ENCODE peak calls at places on chromosomes 13 and 19, in ten cellular contexts. E is NB4, M is Caco-2, L is psoas muscle, Y is fibroblast of lung, X is body of pancreas, S is heart right ventricle, P is brain microvascular endothelial cell, W is upper lobe of right lung, F is fibroblast of the aortic adventitia. Q is an unnamed sample.

GRCh38 chr13:21106089-21106488 is 44.7 kb upstream of the LATS2 start:
- DNase-seq in Y (peak; percentile 65), P (peak; percentile 20), S (no peak), F (no peak), W (no peak), L (no peak), E (no peak), X (no peak), M (no peak), Q (peak; percentile 60)

GRCh38 chr13:113357529-113357928 is 6.4 kb downstream of the GRTP1 start:
- DNase-seq in M (no peak), W (no peak), L (peak; percentile 10), Y (peak; percentile 49), F (peak; percentile 32), X (no peak), S (no peak), P (peak; percentile 71), E (no peak), Q (peak; percentile 82)

GRCh38 chr13:23440821-23441608 is 7.5 kb upstream of the SACS start:
- DNase-seq in W (no peak), P (no peak), L (peak; percentile 85), X (no peak), S (peak; percentile 26), E (no peak), M (no peak), F (no peak), Y (no peak), Q (no peak)

GRCh38 chr19:7515471-7516226 is at the start of gene ZNF358:
- DNase-seq in S (peak; percentile 70), L (peak; percentile 88), F (peak; percentile 61), P (peak; percentile 31), E (peak; percentile 76), W (peak; percentile 87), X (peak; percentile 74), Y (peak; percentile 82), M (peak; percentile 85), Q (no peak)

GRCh38 chr19:18657590-18658365 is 20.9 kb downstream of the KLHL26 start:
- DNase-seq in E (peak; percentile 85), L (peak; percentile 82), M (peak; percentile 22), S (peak; percentile 84), W (no peak), F (peak; percentile 81), Y (peak; percentile 92), P (peak; percentile 95), X (peak; percentile 49), Q (no peak)

GRCh38 chr19:53580871-53581835 is 43.2 kb downstream of the ZNF331 start:
- DNase-seq in F (no peak), S (no peak), M (no peak), X (no peak), L (no peak), Y (no peak), P (no peak), W (no peak), E (no peak), Q (no peak)

GRCh38 chr19:3276341-3276799 is 51.9 kb downstream of the CELF5 start:
- DNase-seq in Y (no peak), X (peak; percentile 23), F (no peak), M (peak; percentile 42), W (peak; percentile 71), L (no peak), S (no peak), P (no peak), E (no peak), Q (no peak)

GRCh38 chr13:114111577-114111976 is 20.8 kb downstream of the RASA3 start:
- DNase-seq in P (no peak), E (peak; percentile 82), S (no peak), Y (peak; percentile 91), F (no peak), W (peak; percentile 10), L (peak; percentile 38), X (no peak), M (no peak), Q (peak; percentile 92)

GRCh38 chr13:45374917-45375316 is 33.9 kb upstream of the TPT1 start:
- DNase-seq in W (no peak), E (no peak), X (no peak), F (no peak), Y (no peak), M (no peak), S (no peak), L (no peak), P (peak; percentile 27), Q (peak; percentile 64)

GRCh38 chr19:10471909-10472308 is 31.2 kb downstream of the KEAP1 start:
- DNase-seq in M (peak; percentile 34), W (no peak), Y (peak; percentile 56), P (peak; percentile 35), L (no peak), S (no peak), E (peak; percentile 83), F (peak; percentile 58), X (no peak), Q (peak; percentile 43)

GRCh38 chr13:36428083-36428482 is 4.2 kb upstream of the CCNA1 start:
- DNase-seq in E (no peak), W (no peak), Y (no peak), M (no peak), L (no peak), P (no peak), X (no peak), F (peak; percentile 45), S (no peak), Q (no peak)

GRCh38 chr19:14369399-14370168 is 11.7 kb upstream of the ADGRE5 start:
- DNase-seq in S (peak; percentile 50), E (peak; percentile 50), W (no peak), Y (peak; percentile 41), F (peak; percentile 21), X (no peak), M (no peak), P (peak; percentile 32), L (no peak), Q (no peak)

GRCh38 chr19:44807652-44808462 is 1.0 kb upstream of the BCAM start:
- DNase-seq in L (no peak), X (peak; percentile 75), S (peak; percentile 51), F (peak; percentile 34), E (peak; percentile 30), W (peak; percentile 86), M (peak; percentile 98), Y (peak; percentile 43), P (peak; percentile 2), Q (no peak)

GRCh38 chr13:113970810-113971470 is 2.9 kb downstream of the C13orf46 start:
- DNase-seq in F (peak; percentile 67), E (no peak), X (peak; percentile 96), Y (peak; percentile 55), S (peak; percentile 39), M (no peak), L (peak; percentile 83), P (no peak), W (peak; percentile 87), Q (no peak)

GRCh38 chr19:27673986-27674385 is 1539.0 kb downstream of the UQCRFS1 start:
- DNase-seq in L (no peak), P (no peak), F (no peak), M (no peak), X (no peak), S (no peak), W (no peak), E (no peak), Y (no peak), Q (no peak)

GRCh38 chr13:45654633-45655349 is 39.3 kb upstream of the ERICH6B start:
- DNase-seq in P (no peak), S (no peak), M (no peak), F (no peak), W (no peak), E (no peak), X (no peak), Y (no peak), L (no peak), Q (no peak)

DNA sequence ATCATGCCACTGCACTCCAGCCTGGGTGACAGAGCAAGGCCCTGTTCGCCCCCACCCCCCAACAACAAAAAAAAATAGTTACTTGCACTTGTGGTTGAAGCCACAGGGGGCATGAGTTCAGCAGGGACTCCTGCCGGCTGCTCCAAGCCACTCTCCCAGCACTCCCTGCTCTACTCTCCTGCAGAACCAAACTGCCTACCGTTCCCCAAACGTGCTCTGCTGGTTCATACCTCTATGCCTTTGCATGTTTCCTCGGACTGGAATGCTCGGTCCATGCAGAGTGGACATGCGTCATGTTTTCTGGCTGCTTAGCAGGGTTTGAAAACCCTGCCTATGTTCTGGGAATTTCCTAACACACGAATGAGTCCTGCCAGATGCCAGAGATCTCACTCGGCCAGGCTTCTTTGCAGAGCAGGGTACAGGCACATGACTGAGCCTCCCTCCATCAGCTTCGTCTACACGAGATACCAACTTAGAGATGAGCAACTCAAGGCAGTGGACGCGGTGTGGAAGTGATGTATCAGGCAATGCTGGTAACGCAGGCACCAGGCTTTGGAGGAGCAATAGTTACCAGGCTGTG is 8.5 kb upstream of the SLC25A15 start:
- DNase-seq in E (peak; percentile 86), X (no peak), W (no peak), S (no peak), P (peak; percentile 57), L (no peak), Y (peak; percentile 9), M (peak; percentile 44), F (no peak), Q (no peak)
- TF ChIP-seq CTCF in E (peak; percentile 34), X (no peak), W (no peak), S (no peak), P (peak; percentile 37), L (no peak), Y (no peak), M (no peak), F (peak; percentile 6), Q (peak; percentile 46)

GRCh38 chr13:66574606-66575005 is 655.5 kb downstream of the PCDH9 start:
- DNase-seq in W (no peak), S (no peak), M (no peak), E (no peak), P (peak; percentile 87), X (no peak), Y (no peak), F (peak; percentile 3), L (no peak), Q (peak; percentile 44)
- TF ChIP-seq CTCF in W (no peak), S (no peak), M (no peak), E (no peak), P (no peak), X (no peak), Y (no peak), F (no peak), L (no peak), Q (no peak)

DNA sequence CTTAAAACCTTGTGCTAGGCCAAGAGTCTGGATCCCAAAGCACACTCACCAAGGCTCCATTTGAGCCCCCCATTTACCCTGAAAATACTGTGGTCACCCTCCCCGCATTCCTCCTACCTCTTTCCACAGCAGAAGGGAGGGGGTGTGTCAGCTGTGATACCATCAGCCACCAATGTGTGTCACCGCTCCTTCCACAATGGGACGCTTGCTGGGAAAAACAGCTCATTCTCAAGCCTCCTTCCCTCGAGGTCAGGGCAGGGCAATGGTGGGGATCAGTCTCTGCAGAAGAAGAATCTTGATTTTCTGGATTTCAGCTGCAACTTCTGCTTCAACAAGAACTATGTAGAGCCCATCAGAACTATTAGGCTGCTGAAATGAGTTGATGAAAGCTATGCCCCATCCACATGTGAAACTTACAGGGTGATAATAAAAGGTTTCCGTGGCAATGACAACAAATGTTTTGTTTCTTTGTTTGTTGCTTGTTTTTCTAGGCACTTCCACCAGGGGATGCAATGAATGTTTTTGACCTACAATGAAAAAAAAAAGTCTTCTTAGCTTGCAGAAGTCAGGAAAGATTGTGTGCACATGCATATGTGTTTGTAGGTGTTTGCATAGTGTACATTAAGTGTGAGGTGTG is 26.4 kb upstream of the ZNF507 start:
- DNase-seq in W (no peak), S (no peak), E (peak; percentile 30), X (no peak), F (no peak), P (no peak), Y (no peak), M (peak; percentile 57), L (no peak), Q (no peak)
- TF ChIP-seq CTCF in W (peak; percentile 31), S (no peak), E (no peak), X (peak; percentile 15), F (no peak), P (peak; percentile 46), Y (peak; percentile 33), M (peak; percentile 35), L (no peak), Q (peak; percentile 55)

GRCh38 chr13:50644081-50644871 is 199.2 kb downstream of the DLEU7 start:
- DNase-seq in W (no peak), P (no peak), F (no peak), M (no peak), X (no peak), L (no peak), E (no peak), Y (no peak), S (no peak), Q (no peak)
- TF ChIP-seq CTCF in W (no peak), P (no peak), F (no peak), M (no peak), X (no peak), L (no peak), E (no peak), Y (no peak), S (no peak), Q (no peak)

Q was measured in HFFc6.